ENCODE peak calls at places on chromosomes 4 and X, in eight cellular contexts. K is GM12865, A is neural progenitor cell, R is RWPE1, N is glutamatergic neuron, E is transverse colon, Z is Peyer's patch, O is bronchial epithelial cell. S is an unnamed sample.

GRCh38 chrX:50799531-50799961 is 14.4 kb downstream of the SHROOM4 start:
- DNase-seq in K (no peak), A (no peak), Z (no peak), N (no peak), R (peak), E (peak), O (peak), S (no peak)

GRCh38 chrX:10045327-10046000 is 78.3 kb downstream of the CLDN34 start:
- DNase-seq in E (no peak), K (peak), A (no peak), O (no peak), R (no peak), Z (no peak), N (no peak), S (no peak)

GRCh38 chrX:34903316-34903715 is 39.3 kb upstream of the FAM47B start:
- DNase-seq in K (no peak), Z (no peak), R (no peak), O (no peak), N (no peak), E (no peak), A (no peak), S (no peak)

GRCh38 chrX:15344106-15344505 is 8.8 kb upstream of the PIGA start:
- DNase-seq in Z (no peak), R (no peak), E (no peak), K (no peak), O (no peak), N (no peak), A (no peak), S (no peak)

GRCh38 chr4:6595897-6596537 is 21.0 kb downstream of the MAN2B2 start:
- DNase-seq in Z (no peak), K (peak), A (no peak), E (no peak), N (no peak), O (peak), R (peak), S (no peak)

GRCh38 chrX:139538907-139539593 is 8.5 kb downstream of the F9 start:
- DNase-seq in A (no peak), Z (no peak), N (no peak), K (no peak), O (no peak), E (no peak), R (no peak), S (no peak)

GRCh38 chrX:55056820-55057690 is 17.8 kb upstream of the PAGE2B start:
- DNase-seq in K (peak), A (no peak), R (no peak), E (no peak), N (no peak), Z (no peak), O (peak), S (no peak)

GRCh38 chrX:75156537-75156945 is 458 bp upstream of the ABCB7 start:
- DNase-seq in O (no peak), N (no peak), E (no peak), A (no peak), R (no peak), Z (no peak), K (peak), S (no peak)

GRCh38 chrX:153884136-153885076 is 1.6 kb downstream of the L1CAM start:
- DNase-seq in Z (no peak), R (peak), O (peak), E (no peak), K (no peak), A (no peak), N (no peak), S (no peak)

GRCh38 chrX:105331244-105331643 is 110.8 kb upstream of the TEX13A start:
- DNase-seq in O (peak), A (no peak), E (no peak), N (no peak), Z (no peak), K (no peak), R (peak), S (no peak)

GRCh38 chrX:119989905-119990408 is 46.4 kb upstream of the NKAP start:
- DNase-seq in R (no peak), K (no peak), E (no peak), N (no peak), O (no peak), Z (no peak), A (peak), S (no peak)

GRCh38 chr4:94448815-94449375 is 2.8 kb upstream of the PDLIM5 start:
- DNase-seq in E (no peak), K (no peak), N (no peak), A (no peak), O (no peak), Z (no peak), R (no peak), S (no peak)

GRCh38 chr4:31081375-31081774 is 361.2 kb downstream of the PCDH7 start:
- DNase-seq in K (no peak), A (no peak), O (peak), Z (no peak), R (no peak), N (no peak), E (no peak), S (no peak)

GRCh38 chrX:108122748-108123147 is 31.2 kb downstream of the ATG4A start:
- DNase-seq in R (peak), O (peak), K (no peak), N (no peak), A (no peak), E (no peak), Z (no peak), S (peak)

GRCh38 chr4:25727711-25728493 is 72.3 kb downstream of the SLC34A2 start:
- DNase-seq in Z (no peak), R (no peak), O (peak), N (no peak), K (peak), A (no peak), E (no peak), S (no peak)

GRCh38 chr4:172815499-172816175 is 353.0 kb upstream of the GALNT7 start:
- DNase-seq in A (no peak), N (no peak), O (no peak), K (no peak), E (peak), R (no peak), Z (no peak), S (no peak)

GRCh38 chrX:73262991-73263390 is 48.3 kb upstream of the NAP1L2 start:
- DNase-seq in K (peak), O (peak), E (no peak), A (peak), N (no peak), Z (no peak), R (no peak), S (no peak)

GRCh38 chrX:121179972-121180371 is 132.6 kb downstream of the GLUD2 start:
- DNase-seq in R (no peak), Z (no peak), K (no peak), O (no peak), E (no peak), N (no peak), A (no peak), S (no peak)

GRCh38 chrX:9515464-9515863 is 50.6 kb downstream of the TBL1X start:
- DNase-seq in E (no peak), A (no peak), N (no peak), K (no peak), R (no peak), O (no peak), Z (no peak), S (no peak)

GRCh38 chr4:48930654-48931053 is 24.1 kb upstream of the OCIAD2 start:
- DNase-seq in O (no peak), E (no peak), R (no peak), N (no peak), A (no peak), Z (no peak), K (no peak), S (no peak)

GRCh38 chrX:88940904-88941303 is 193.9 kb downstream of the CPXCR1 start:
- DNase-seq in O (no peak), Z (no peak), N (no peak), R (no peak), A (peak), K (no peak), E (no peak), S (no peak)
- TF ChIP-seq CTCF in O (no peak), Z (no peak), N (no peak), R (no peak), A (no peak), K (no peak), E (no peak), S (no peak)

GRCh38 chr4:154348657-154349056 is 142.9 kb downstream of the DCHS2 start:
- DNase-seq in R (no peak), K (peak), N (no peak), A (no peak), O (no peak), E (no peak), Z (no peak), S (no peak)

GRCh38 chr4:154345359-154345758 is 146.2 kb downstream of the DCHS2 start:
- DNase-seq in R (no peak), A (no peak), N (no peak), Z (no peak), O (no peak), K (no peak), E (no peak), S (no peak)

GRCh38 chr4:154349829-154350228 is 141.8 kb downstream of the DCHS2 start:
- DNase-seq in Z (no peak), O (peak), R (peak), A (peak), K (no peak), E (no peak), N (no peak), S (no peak)

GRCh38 chr4:154341448-154341847 is 150.2 kb downstream of the DCHS2 start:
- DNase-seq in N (no peak), K (no peak), O (no peak), R (no peak), E (no peak), A (no peak), Z (no peak), S (no peak)

DNA sequence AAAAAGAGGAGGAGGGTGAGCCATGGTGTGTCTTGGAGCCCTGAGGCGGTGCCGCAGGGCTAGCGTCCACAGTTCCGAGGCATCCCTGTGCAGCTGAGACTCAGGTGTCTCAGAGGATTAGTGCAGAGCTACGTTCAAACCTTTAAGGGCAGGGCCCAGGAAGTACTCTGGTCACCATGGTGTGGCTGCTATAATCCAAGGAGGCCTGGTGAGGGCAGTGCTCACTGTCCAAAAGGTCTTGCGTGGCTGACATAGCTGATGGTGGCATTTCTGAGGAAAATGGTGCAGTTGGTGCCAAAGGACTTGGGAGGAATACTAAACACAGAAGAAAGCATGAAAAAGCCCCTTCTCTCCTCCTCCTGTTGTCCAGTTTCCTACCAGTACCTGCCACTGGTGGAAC is 146.9 kb downstream of the DCHS2 start:
- DNase-seq in K (peak), A (peak), R (no peak), E (no peak), N (peak), O (no peak), Z (no peak), S (no peak)
- TF ChIP-seq CTCF in K (peak), A (peak), R (no peak), E (no peak), N (no peak), O (no peak), Z (no peak), S (no peak)

DNA sequence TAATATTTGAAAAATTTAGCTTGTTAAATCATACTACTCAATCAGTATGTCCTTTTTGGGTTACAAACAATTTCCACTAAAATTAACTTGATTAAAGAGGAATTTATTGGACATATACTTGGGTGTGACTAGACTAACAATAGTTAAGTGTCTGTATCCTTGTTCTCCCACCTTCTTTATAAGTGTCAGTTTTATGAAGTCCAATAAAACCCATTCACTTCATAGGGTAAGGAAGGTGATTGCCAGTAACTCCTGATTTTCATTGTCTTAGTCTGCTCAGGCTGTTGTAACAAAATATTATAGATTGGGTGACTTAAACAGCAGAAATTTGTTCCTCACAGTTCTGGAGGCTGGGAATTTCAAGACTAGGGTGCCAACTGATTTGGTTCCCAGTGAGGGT is 800.0 kb downstream of the PDHA2 start:
- DNase-seq in O (no peak), R (no peak), Z (no peak), A (no peak), N (no peak), E (no peak), K (no peak), S (no peak)
- TF ChIP-seq CTCF in O (no peak), R (no peak), Z (no peak), A (no peak), N (no peak), E (no peak), K (no peak), S (no peak)

GRCh38 chr4:149914521-149915115 is 99.0 kb upstream of the IQCM start:
- DNase-seq in K (peak), N (peak), R (peak), O (peak), E (peak), Z (no peak), A (peak), S (no peak)
- TF ChIP-seq CTCF in K (peak), N (peak), R (peak), O (peak), E (peak), Z (peak), A (peak), S (peak)

GRCh38 chrX:24306430-24306829 is 7.4 kb downstream of the SUPT20HL2 start:
- DNase-seq in Z (no peak), R (no peak), N (no peak), O (no peak), E (no peak), A (peak), K (peak), S (no peak)
- TF ChIP-seq CTCF in Z (no peak), R (no peak), N (no peak), O (no peak), E (no peak), A (peak), K (no peak), S (no peak)

DNA sequence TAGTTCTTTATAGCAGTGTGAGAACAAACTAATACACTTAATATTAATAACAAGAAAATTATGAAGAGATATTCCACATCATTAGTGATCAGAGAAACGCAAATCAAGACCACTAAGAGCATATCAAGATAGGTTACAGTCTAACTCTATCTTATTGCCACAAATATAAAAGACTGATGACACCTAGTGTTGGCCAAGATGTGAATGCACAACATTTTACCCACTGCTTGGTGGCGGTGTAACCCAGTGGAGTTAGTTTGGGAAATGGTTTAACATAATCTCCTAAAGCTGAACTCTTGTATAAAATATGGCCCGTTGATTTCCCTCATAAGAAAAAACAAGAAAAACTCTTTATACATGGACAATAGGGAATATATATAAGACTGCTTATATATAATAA is 92.4 kb downstream of the SLITRK2 start:
- DNase-seq in N (no peak), R (no peak), A (peak), K (no peak), E (no peak), O (no peak), Z (no peak), S (no peak)
- TF ChIP-seq CTCF in N (no peak), R (no peak), A (peak), K (no peak), E (no peak), O (no peak), Z (no peak), S (no peak)

DNA sequence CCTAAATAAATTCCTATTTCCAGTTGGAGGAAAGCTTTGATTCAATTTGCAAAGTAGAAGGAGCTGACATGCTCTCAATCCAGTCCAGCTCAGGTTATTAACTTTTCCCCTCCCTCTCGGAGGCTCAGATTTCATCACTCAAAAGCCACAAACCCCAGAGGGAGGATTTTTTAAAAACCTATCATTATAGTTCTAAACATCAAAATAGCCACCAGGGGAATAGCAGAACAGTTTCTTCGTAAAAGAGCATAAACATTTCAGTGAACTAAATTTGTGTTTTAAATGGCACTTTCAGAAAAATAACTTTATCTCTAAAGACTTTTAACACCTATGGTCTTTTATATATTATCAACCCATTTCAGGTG is 8.8 kb downstream of the GPRIN3 start:
- DNase-seq in K (no peak), Z (no peak), O (no peak), R (no peak), A (no peak), E (no peak), N (no peak), S (no peak)
- TF ChIP-seq CTCF in K (no peak), Z (peak), O (no peak), R (no peak), A (no peak), E (peak), N (no peak), S (no peak)

GRCh38 chr4:168843635-168844034 is 166.4 kb downstream of the CBR4 start:
- DNase-seq in K (no peak), N (no peak), O (peak), E (no peak), Z (no peak), A (no peak), R (peak), S (no peak)
- TF ChIP-seq CTCF in K (no peak), N (no peak), O (no peak), E (no peak), Z (no peak), A (no peak), R (no peak), S (no peak)

GRCh38 chr4:98928505-98929340 is at the start of gene EIF4E:
- DNase-seq in Z (peak), N (peak), O (peak), A (peak), R (peak), E (peak), K (peak), S (peak)
- TF ChIP-seq CTCF in Z (no peak), N (peak), O (peak), A (peak), R (peak), E (peak), K (peak), S (no peak)

GRCh38 chr4:116705466-116705865 is 379.9 kb downstream of the TRAM1L1 start:
- DNase-seq in O (no peak), N (no peak), Z (no peak), K (no peak), R (no peak), A (no peak), E (no peak), S (no peak)

GRCh38 chr4:116702949-116703348 is 382.4 kb downstream of the TRAM1L1 start:
- DNase-seq in N (no peak), R (no peak), E (no peak), Z (no peak), O (no peak), A (no peak), K (peak), S (no peak)
- TF ChIP-seq CTCF in N (no peak), R (no peak), E (no peak), Z (no peak), O (no peak), A (peak), K (peak), S (no peak)

S was measured in AG09319.